ENCODE peak calls at places on chromosomes 1 and 21, in four cellular contexts. Q, H, E and L are unnamed samples.
A peak's percentile ranks its signal among the peaks of the same experiment; 100 is the strongest.

GRCh38 chr21:31710586-31710985 is 21.3 kb downstream of the SCAF4 start:
- DNase-seq in Q (no peak), H (no peak), E (no peak), L (no peak)

GRCh38 chr1:117061986-117062415 is 1.9 kb downstream of the TTF2 start:
- DNase-seq in Q (no peak), H (no peak), E (no peak), L (no peak)

GRCh38 chr1:56898005-56898373 is 43.4 kb downstream of the C8A start:
- DNase-seq in Q (no peak), H (no peak), E (no peak), L (no peak)

GRCh38 chr21:46029201-46029924 is 47.8 kb downstream of the COL6A1 start:
- DNase-seq in Q (no peak), H (no peak), E (no peak), L (no peak)

GRCh38 chr21:30689822-30690221 is 28.8 kb downstream of the KRTAP21-3 start:
- DNase-seq in Q (no peak), H (no peak), E (no peak), L (no peak)

GRCh38 chr1:54460346-54460745 is 54.2 kb upstream of the SSBP3 start:
- DNase-seq in Q (no peak), H (no peak), E (no peak), L (peak; percentile 22)

GRCh38 chr1:214993419-214993818 is 89.1 kb upstream of the KCNK2 start:
- DNase-seq in Q (no peak), H (no peak), E (no peak), L (no peak)

GRCh38 chr1:55585402-55585792 is 370.2 kb upstream of the USP24 start:
- DNase-seq in Q (no peak), H (no peak), E (no peak), L (no peak)

GRCh38 chr1:219741011-219741859 is 128.3 kb upstream of the ZC3H11B start:
- DNase-seq in Q (no peak), H (no peak), E (no peak), L (no peak)

GRCh38 chr1:168135982-168136708 is 585 bp downstream of the GPR161 start:
- DNase-seq in Q (peak; percentile 64), H (peak; percentile 65), E (no peak), L (peak; percentile 69)

GRCh38 chr1:95323117-95323516 is 89.1 kb downstream of the RWDD3 start:
- DNase-seq in Q (no peak), H (no peak), E (no peak), L (no peak)

GRCh38 chr1:170175032-170175431 is 29.3 kb downstream of the NTMT2 start:
- DNase-seq in Q (no peak), H (no peak), E (no peak), L (no peak)

GRCh38 chr1:244605835-244606234 is 47.1 kb upstream of the DESI2 start:
- DNase-seq in Q (no peak), H (no peak), E (no peak), L (no peak)

GRCh38 chr1:38686306-38687255 is 173.0 kb downstream of the RRAGC start:
- DNase-seq in Q (no peak), H (no peak), E (no peak), L (no peak)

GRCh38 chr1:226489718-226490440 is 58.7 kb upstream of the STUM start:
- DNase-seq in Q (no peak), H (no peak), E (no peak), L (no peak)

GRCh38 chr1:200226268-200226968 is 183.4 kb downstream of the ZNF281 start:
- DNase-seq in Q (no peak), H (no peak), E (peak; percentile 22), L (no peak)

GRCh38 chr1:119859647-119860046 is 36.7 kb downstream of the ADAM30 start:
- DNase-seq in Q (no peak), H (no peak), E (no peak), L (no peak)

GRCh38 chr1:41495171-41495948 is 10.9 kb upstream of the EDN2 start:
- DNase-seq in Q (no peak), H (no peak), E (no peak), L (no peak)

GRCh38 chr1:58571616-58572015 is 5.4 kb downstream of the TACSTD2 start:
- DNase-seq in Q (no peak), H (no peak), E (no peak), L (no peak)

GRCh38 chr1:27656157-27656893 is 15.7 kb downstream of the IFI6 start:
- DNase-seq in Q (peak; percentile 40), H (no peak), E (peak; percentile 58), L (peak; percentile 78)

GRCh38 chr1:223758734-223759133 is 46.4 kb downstream of the CAPN2 start:
- DNase-seq in Q (no peak), H (no peak), E (no peak), L (peak; percentile 6)

GRCh38 chr21:27722095-27722494 is 755.2 kb upstream of the ADAMTS5 start:
- DNase-seq in Q (no peak), H (no peak), E (no peak), L (no peak)

GRCh38 chr1:63987014-63987630 is 213.3 kb downstream of the ROR1 start:
- DNase-seq in Q (no peak), H (no peak), E (no peak), L (no peak)

GRCh38 chr1:36238433-36238832 is 14.2 kb downstream of the THRAP3 start:
- DNase-seq in Q (no peak), H (no peak), E (no peak), L (no peak)

GRCh38 chr1:33348676-33349080 is 27.8 kb upstream of the A3GALT2 start:
- DNase-seq in Q (peak; percentile 52), H (no peak), E (no peak), L (no peak)

GRCh38 chr1:221620437-221621384 is 121.2 kb downstream of the DUSP10 start:
- DNase-seq in Q (no peak), H (no peak), E (no peak), L (no peak)

GRCh38 chr1:44594871-44595735 is 79.2 kb downstream of the TMEM53 start:
- DNase-seq in Q (peak; percentile 85), H (peak; percentile 92), E (peak; percentile 67), L (peak; percentile 91)

GRCh38 chr1:202564958-202565497 is 145.2 kb downstream of the SYT2 start:
- DNase-seq in Q (no peak), H (no peak), E (no peak), L (no peak)

GRCh38 chr1:51850420-51851297 is 27.9 kb downstream of the NRDC start:
- DNase-seq in Q (no peak), H (no peak), E (no peak), L (no peak)

GRCh38 chr1:205286335-205286950 is 35.1 kb downstream of the NUAK2 start:
- DNase-seq in Q (no peak), H (no peak), E (peak; percentile 53), L (no peak)

GRCh38 chr1:229432905-229433304 is 989 bp downstream of the ACTA1 start:
- DNase-seq in Q (no peak), H (no peak), E (no peak), L (no peak)

GRCh38 chr1:176847052-176847451 is 317.5 kb downstream of the ASTN1 start:
- DNase-seq in Q (no peak), H (no peak), E (no peak), L (no peak)

GRCh38 chr1:1120096-1120495 is 4.2 kb upstream of the C1orf159 start:
- DNase-seq in Q (peak; percentile 18), H (peak; percentile 44), E (no peak), L (peak; percentile 60)

GRCh38 chr1:22749919-22750670 is 39.5 kb downstream of the EPHB2 start:
- DNase-seq in Q (peak; percentile 61), H (no peak), E (peak; percentile 5), L (no peak)

DNA sequence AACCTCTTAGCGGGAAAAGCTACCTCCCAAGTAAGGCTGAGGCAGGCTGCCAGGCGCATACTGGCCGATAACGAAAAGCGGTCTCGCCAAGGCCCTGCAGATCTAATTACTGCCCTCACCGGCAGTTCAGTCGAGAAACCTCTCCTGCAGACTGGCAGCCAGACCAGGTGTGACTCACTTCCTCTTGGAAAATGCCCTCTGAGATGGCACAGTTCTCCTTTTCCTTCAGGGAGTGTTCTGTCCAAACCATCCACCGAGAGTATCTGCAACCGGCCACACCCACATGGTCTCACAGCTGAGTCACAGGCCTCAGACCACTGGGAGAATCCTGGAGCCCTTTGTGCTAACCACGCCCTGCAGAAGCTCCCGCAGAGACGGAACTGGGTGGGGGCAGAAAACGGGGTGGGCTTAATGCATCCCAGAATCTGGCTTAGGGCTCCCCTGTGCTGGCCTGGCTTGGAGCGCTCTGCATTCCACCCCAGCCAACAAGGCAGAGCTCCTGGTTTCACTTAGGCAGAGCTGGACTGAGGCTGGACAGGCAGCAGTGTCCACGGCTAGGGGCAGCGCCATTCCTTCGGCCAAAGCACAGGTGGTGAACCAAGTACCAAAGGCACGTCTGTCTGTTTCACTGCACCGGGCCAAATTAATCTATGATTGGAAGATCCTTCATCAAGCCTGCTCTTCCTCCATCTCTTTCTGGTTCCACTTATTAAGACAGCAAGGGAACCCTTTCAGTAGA is 1.1 kb downstream of the S100A10 start:
- DNase-seq in Q (peak; percentile 92), H (peak; percentile 89), E (no peak), L (peak; percentile 90)
- H3K4me3 ChIP-seq in Q (peak overlapping the region; percentile 91), H (peak overlapping the region; percentile 92), E (no peak overlapping the region), L (peak overlapping the region; percentile 77)

DNA sequence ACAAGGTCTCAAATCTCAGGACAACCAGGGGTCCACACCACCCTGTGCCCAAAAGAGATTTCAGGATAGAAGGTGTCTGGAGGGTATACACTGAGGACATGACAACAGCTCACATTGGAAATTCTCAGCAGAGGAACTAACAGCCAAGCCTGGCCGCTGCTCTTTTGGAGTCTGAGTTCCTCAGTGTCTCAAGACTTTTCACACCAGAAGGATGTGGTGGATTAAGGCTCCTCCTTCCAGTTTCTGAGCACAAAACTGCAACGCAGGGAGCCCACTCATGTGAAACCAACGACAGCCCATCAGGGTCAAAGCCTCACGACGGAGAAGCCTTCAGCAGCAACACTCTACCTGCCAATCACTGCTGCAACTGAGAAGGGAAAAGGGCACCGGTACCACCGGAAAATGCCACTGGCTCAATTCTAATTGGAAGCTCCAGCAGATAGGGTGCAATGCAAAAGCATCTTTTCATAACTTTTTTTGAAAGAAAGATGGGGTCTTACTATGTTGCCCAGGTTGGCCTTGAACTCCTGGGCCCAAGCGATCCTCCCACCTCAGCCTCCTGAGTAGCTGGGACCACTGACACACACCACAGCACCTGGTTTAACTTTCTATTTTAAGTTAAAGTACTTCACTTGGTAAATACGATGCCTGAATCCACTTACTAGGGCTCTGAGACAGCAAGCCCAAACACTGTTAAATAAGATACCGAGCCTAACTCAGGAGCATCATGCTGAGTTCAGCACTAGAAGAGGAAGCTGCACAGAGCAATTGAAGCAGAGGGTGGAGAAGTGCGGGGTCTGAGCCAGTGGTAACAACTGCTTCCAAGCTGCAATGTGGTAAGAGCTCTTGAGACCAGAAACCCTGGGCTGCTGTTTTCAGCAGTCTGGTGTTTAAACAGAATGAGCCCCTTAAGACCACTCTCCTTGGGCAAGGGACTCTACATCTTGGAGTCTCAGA is 7.8 kb downstream of the CAPZB start:
- DNase-seq in Q (peak; percentile 35), H (no peak), E (peak; percentile 69), L (no peak)
- H3K27ac ChIP-seq in Q (peak overlapping the region; percentile 39), H (peak overlapping the region; percentile 85), E (peak overlapping the region; percentile 65), L (peak overlapping the region; percentile 77)

GRCh38 chr1:177981186-177981585 is 11.3 kb upstream of the SEC16B start:
- DNase-seq in Q (no peak), H (no peak), E (no peak), L (no peak)

GRCh38 chr1:177983824-177984528 is 14.1 kb upstream of the SEC16B start:
- DNase-seq in Q (peak; percentile 32), H (no peak), E (no peak), L (no peak)

GRCh38 chr1:177984761-177985160 is 14.9 kb upstream of the SEC16B start:
- DNase-seq in Q (no peak), H (no peak), E (no peak), L (no peak)

GRCh38 chr1:177979272-177979671 is 9.4 kb upstream of the SEC16B start:
- DNase-seq in Q (no peak), H (no peak), E (no peak), L (no peak)

GRCh38 chr1:177983087-177983823 is 13.4 kb upstream of the SEC16B start:
- DNase-seq in Q (peak; percentile 26), H (no peak), E (no peak), L (no peak)
- H3K4me3 ChIP-seq in Q (no peak overlapping the region), H (no peak overlapping the region), E (no peak overlapping the region), L (no peak overlapping the region)

GRCh38 chr1:28864695-28865094 is 49.7 kb upstream of the EPB41 start:
- DNase-seq in Q (no peak), H (no peak), E (no peak), L (no peak)
- H3K27ac ChIP-seq in Q (no peak overlapping the region), H (no peak overlapping the region), E (no peak overlapping the region), L (no peak overlapping the region)